ENCODE peak calls at places on chromosomes 11 and 22, in six cellular contexts. J, Z, F, S, O and N are unnamed samples.
A peak's percentile ranks its signal among the peaks of the same experiment; 100 is the strongest.

GRCh38 chr11:2813141-2813908 is 72.2 kb downstream of the CDKN1C start:
- DNase-seq in O (no peak), S (no peak), F (no peak), J (no peak), Z (no peak), N (no peak)

GRCh38 chr22:42719656-42720262 is 911 bp downstream of the A4GALT start:
- DNase-seq in S (no peak), Z (no peak), J (no peak), O (no peak), F (no peak), N (no peak)

GRCh38 chr11:980438-981365 is 55.0 kb downstream of the AP2A2 start:
- DNase-seq in O (no peak), S (no peak), J (no peak), Z (no peak), F (no peak), N (no peak)

GRCh38 chr11:18578975-18579598 is 9.4 kb downstream of the UEVLD start:
- DNase-seq in S (no peak), J (peak; percentile 21), Z (no peak), O (no peak), F (no peak), N (no peak)

GRCh38 chr22:44039566-44040171 is 15.6 kb downstream of the PARVB start:
- DNase-seq in S (no peak), F (no peak), O (no peak), Z (no peak), J (no peak), N (no peak)

GRCh38 chr22:16922076-16922475 is 85.9 kb downstream of the GAB4 start:
- DNase-seq in F (no peak), Z (no peak), O (no peak), J (no peak), S (no peak), N (no peak)

GRCh38 chr11:95499516-95500135 is 268.6 kb upstream of the SESN3 start:
- DNase-seq in O (no peak), S (peak; percentile 63), Z (no peak), F (no peak), J (no peak), N (no peak)

GRCh38 chr11:82864268-82864667 is 36.0 kb downstream of the PRCP start:
- DNase-seq in J (no peak), O (peak; percentile 38), S (peak; percentile 54), F (no peak), Z (peak; percentile 55), N (no peak)

GRCh38 chr22:19473578-19473977 is 5.4 kb downstream of the UFD1 start:
- DNase-seq in F (no peak), Z (peak; percentile 16), J (no peak), O (no peak), S (no peak), N (no peak)

GRCh38 chr22:20937031-20937793 is 20.0 kb downstream of the CRKL start:
- DNase-seq in O (peak; percentile 57), J (no peak), F (no peak), Z (no peak), S (no peak), N (no peak)

GRCh38 chr22:40533712-40534378 is 102.7 kb downstream of the MRTFA start:
- DNase-seq in J (peak; percentile 53), Z (peak; percentile 21), O (no peak), S (peak; percentile 62), F (no peak), N (no peak)

GRCh38 chr11:58805065-58805464 is 39.4 kb downstream of the GLYATL2 start:
- DNase-seq in F (no peak), S (peak; percentile 41), O (no peak), J (no peak), Z (no peak), N (no peak)

GRCh38 chr11:5368502-5369043 is 15.0 kb upstream of the OR51M1 start:
- DNase-seq in F (no peak), Z (no peak), O (no peak), S (no peak), J (no peak), N (no peak)

GRCh38 chr11:125069796-125070195 is 6.7 kb downstream of the SLC37A2 start:
- DNase-seq in Z (no peak), O (peak; percentile 9), S (peak; percentile 35), F (no peak), J (no peak), N (no peak)

GRCh38 chr11:67195971-67196418 is 70.3 kb upstream of the GRK2 start:
- DNase-seq in J (no peak), F (no peak), O (no peak), S (peak; percentile 82), Z (no peak), N (no peak)

GRCh38 chr11:35148163-35148562 is 9.2 kb downstream of the CD44 start:
- DNase-seq in O (no peak), F (no peak), J (no peak), S (no peak), Z (no peak), N (no peak)

GRCh38 chr22:37749831-37750595 is 53.2 kb downstream of the TRIOBP start:
- DNase-seq in F (no peak), J (no peak), Z (no peak), S (no peak), O (no peak), N (no peak)

GRCh38 chr11:132969892-132970291 is 562.4 kb downstream of the OPCML start:
- DNase-seq in F (no peak), Z (no peak), J (no peak), O (no peak), S (no peak), N (no peak)

GRCh38 chr22:46297151-46297819 is 615 bp downstream of the GTSE1 start:
- DNase-seq in Z (peak; percentile 81), O (no peak), J (no peak), S (peak; percentile 51), F (no peak), N (no peak)

GRCh38 chr11:1089738-1090599 is 15.3 kb downstream of the MUC2 start:
- DNase-seq in F (no peak), S (no peak), O (no peak), J (no peak), Z (no peak), N (no peak)

GRCh38 chr11:10294289-10294953 is 402 bp upstream of the SBF2 start:
- DNase-seq in S (peak; percentile 71), J (no peak), F (no peak), O (peak; percentile 62), Z (no peak), N (no peak)

GRCh38 chr11:116396332-116396731 is 376.5 kb downstream of the BUD13 start:
- DNase-seq in Z (no peak), S (no peak), F (peak; percentile 27), O (no peak), J (no peak), N (no peak)

GRCh38 chr11:85755285-85755684 is 55.7 kb downstream of the SYTL2 start:
- DNase-seq in Z (no peak), J (no peak), O (no peak), F (no peak), S (no peak), N (no peak)

GRCh38 chr22:45544588-45545170 is 42.0 kb downstream of the FBLN1 start:
- DNase-seq in Z (no peak), S (peak; percentile 69), J (no peak), O (no peak), F (no peak), N (no peak)

GRCh38 chr22:33492210-33492651 is 428.0 kb downstream of the LARGE1 start:
- DNase-seq in Z (no peak), S (peak; percentile 33), F (no peak), O (peak; percentile 14), J (no peak), N (no peak)

GRCh38 chr11:556175-556699 is 4.3 kb downstream of the LMNTD2 start:
- DNase-seq in F (no peak), J (no peak), Z (peak; percentile 32), O (no peak), S (no peak), N (no peak)

GRCh38 chr11:116970485-116971292 is 127.5 kb downstream of the SIK3 start:
- DNase-seq in J (no peak), F (no peak), S (no peak), O (no peak), Z (peak; percentile 15), N (no peak)

GRCh38 chr22:24410110-24410856 is 17.1 kb upstream of the ADORA2A start:
- DNase-seq in Z (no peak), O (no peak), S (no peak), J (no peak), F (no peak), N (no peak)